ENCODE peak calls at places on chromosomes 6 and 20, in nine cellular contexts. E, D, T, F, P, B, S, C and I are unnamed samples.

GRCh38 chr20:44067650-44068081 is 119.3 kb downstream of the JPH2 start:
- DNase-seq in E (no peak), B (no peak), C (no peak), S (no peak), T (no peak), D (no peak), P (no peak), F (no peak), I (no peak)

GRCh38 chr6:139290787-139291294 is 957 bp downstream of the TXLNB start:
- DNase-seq in E (peak; percentile 87), B (no peak), T (peak; percentile 21), P (no peak), F (no peak), D (peak; percentile 48), S (peak; percentile 95), C (no peak), I (peak; percentile 70)

GRCh38 chr20:23119456-23120216 is 33.5 kb upstream of the CD93 start:
- DNase-seq in E (no peak), C (no peak), S (no peak), D (no peak), F (no peak), P (no peak), B (no peak), T (no peak), I (no peak)

GRCh38 chr6:35568967-35569606 is 56.4 kb upstream of the TULP1 start:
- DNase-seq in D (peak; percentile 37), F (no peak), E (peak; percentile 36), S (peak; percentile 39), P (peak; percentile 20), T (no peak), B (peak; percentile 32), C (peak; percentile 45), I (no peak)

GRCh38 chr20:8464368-8464767 is 332.3 kb downstream of the PLCB1 start:
- DNase-seq in T (no peak), S (no peak), B (peak; percentile 37), F (no peak), C (no peak), D (no peak), E (no peak), P (no peak), I (no peak)

GRCh38 chr20:3980260-3981131 is 34.9 kb downstream of the RNF24 start:
- DNase-seq in C (no peak), T (peak; percentile 61), S (no peak), P (peak; percentile 32), E (peak; percentile 88), B (peak; percentile 61), F (peak; percentile 4), D (peak; percentile 57), I (no peak)

GRCh38 chr20:44154521-44155001 is 32.4 kb downstream of the JPH2 start:
- DNase-seq in B (peak; percentile 50), D (peak; percentile 91), F (no peak), S (no peak), E (no peak), P (peak; percentile 73), C (no peak), T (peak; percentile 86), I (peak; percentile 14)

GRCh38 chr6:163460307-163460782 is 45.8 kb downstream of the QKI start:
- DNase-seq in E (peak; percentile 91), B (peak; percentile 51), F (no peak), S (peak; percentile 55), T (peak; percentile 13), C (no peak), D (peak; percentile 29), P (no peak), I (no peak)